ENCODE peak calls at places on chromosome 20, in four cellular contexts. N is A549, S is IMR-90, D is HEK293T. T is an unnamed sample.

GRCh38 chr20:12970372-12970821 is 38.4 kb upstream of the SPTLC3 start:
- DNase-seq in N (peak), S (peak), D (peak), T (no peak)

GRCh38 chr20:5835234-5835845 is 85.1 kb downstream of the SHLD1 start:
- DNase-seq in N (peak), S (peak), D (no peak), T (no peak)

GRCh38 chr20:16412896-16413295 is 160.4 kb downstream of the KIF16B start:
- DNase-seq in N (no peak), S (no peak), D (no peak), T (no peak)

GRCh38 chr20:58852559-58853271 is at the start of gene GNAS:
- DNase-seq in N (peak), S (peak), D (no peak), T (peak)

GRCh38 chr20:1467082-1467354 is 369 bp upstream of the NSFL1C start:
- DNase-seq in N (no peak), S (no peak), D (no peak), T (no peak)

GRCh38 chr20:36050436-36051317 is 82.3 kb downstream of the CNBD2 start:
- DNase-seq in N (peak), S (peak), D (peak), T (peak)

GRCh38 chr20:48972816-48973215 is 51.3 kb downstream of the ARFGEF2 start:
- DNase-seq in N (no peak), S (no peak), D (no peak), T (no peak)

GRCh38 chr20:7926767-7927166 is 13.5 kb downstream of the HAO1 start:
- DNase-seq in N (peak), S (peak), D (no peak), T (no peak)

GRCh38 chr20:17621229-17621968 is 51.5 kb downstream of the DSTN start:
- DNase-seq in N (no peak), S (no peak), D (no peak), T (no peak)

GRCh38 chr20:50303573-50304500 is 113.2 kb downstream of the CEBPB start:
- DNase-seq in N (no peak), S (peak), D (no peak), T (peak)
- TF ChIP-seq BHLHE40 in N (no peak), S (no peak), D (no peak), T (no peak)

DNA sequence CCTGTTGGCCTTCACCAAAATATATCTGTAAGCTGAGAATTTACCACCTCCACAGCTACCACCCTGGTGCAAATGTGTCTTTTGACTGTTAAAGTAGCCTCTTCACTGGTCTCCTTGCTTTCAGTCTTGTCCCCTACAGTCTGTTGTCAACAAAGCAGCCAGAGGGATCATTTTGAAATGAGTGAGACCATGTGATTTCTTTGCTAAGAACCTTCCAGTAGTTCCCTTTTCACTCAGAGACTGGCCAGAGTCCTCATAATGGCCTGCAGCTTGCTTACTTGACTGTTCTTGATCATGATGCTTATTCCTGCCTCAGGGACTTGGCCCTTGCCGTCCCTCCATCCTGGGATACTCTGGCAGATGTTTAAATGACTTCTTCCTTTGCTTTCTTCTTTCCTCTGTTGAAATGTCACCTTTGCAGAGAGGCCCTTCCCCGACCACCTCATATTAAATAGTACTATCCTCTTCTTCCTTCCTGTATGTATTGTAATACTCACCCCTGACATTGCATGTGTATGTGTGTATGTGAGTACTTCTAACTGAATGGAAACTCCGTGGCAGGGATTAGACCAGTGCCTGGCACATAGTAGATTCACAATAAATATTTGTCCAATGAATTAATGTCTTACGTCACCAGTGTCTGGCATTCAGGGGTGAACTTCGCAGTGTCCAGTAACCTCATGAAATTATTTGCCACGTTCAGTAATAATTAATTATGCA is 5.0 kb downstream of the MANBAL start:
- DNase-seq in N (no peak), S (peak), D (no peak), T (no peak)
- TF ChIP-seq BHLHE40 in N (no peak), S (no peak), D (no peak), T (no peak)

DNA sequence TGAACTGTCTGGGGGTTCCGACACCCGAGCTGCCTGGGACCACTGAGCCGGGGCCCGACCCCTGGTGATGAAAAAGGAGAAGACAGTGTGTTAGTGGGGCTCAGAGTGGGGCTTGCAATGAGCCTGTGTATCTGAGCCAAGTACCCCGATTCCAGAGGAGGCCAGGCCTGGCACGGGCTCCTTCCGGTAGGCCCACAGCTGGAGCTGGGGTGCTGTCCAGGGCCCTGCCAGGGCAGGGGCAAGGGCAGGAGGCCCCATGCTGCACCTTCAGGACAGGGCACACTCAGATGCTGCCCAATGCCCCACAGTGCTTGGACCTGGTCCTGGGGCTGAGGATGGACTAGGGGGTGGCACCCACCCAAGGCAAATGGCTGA is 89.4 kb downstream of the TAF4 start:
- DNase-seq in N (no peak), S (no peak), D (no peak), T (no peak)
- TF ChIP-seq BHLHE40 in N (no peak), S (no peak), D (no peak), T (no peak)

GRCh38 chr20:54291339-54292060 is 83.6 kb downstream of the PFDN4 start:
- DNase-seq in N (no peak), S (no peak), D (no peak), T (no peak)

GRCh38 chr20:54293526-54293925 is 85.6 kb downstream of the PFDN4 start:
- DNase-seq in N (no peak), S (no peak), D (no peak), T (no peak)

GRCh38 chr20:54292186-54292585 is 84.3 kb downstream of the PFDN4 start:
- DNase-seq in N (no peak), S (peak), D (no peak), T (no peak)

GRCh38 chr20:54294094-54294493 is 86.2 kb downstream of the PFDN4 start:
- DNase-seq in N (no peak), S (no peak), D (no peak), T (no peak)

GRCh38 chr20:54290636-54291035 is 82.7 kb downstream of the PFDN4 start:
- DNase-seq in N (no peak), S (no peak), D (no peak), T (no peak)
- TF ChIP-seq BHLHE40 in N (no peak), S (no peak), D (no peak), T (no peak)

DNA sequence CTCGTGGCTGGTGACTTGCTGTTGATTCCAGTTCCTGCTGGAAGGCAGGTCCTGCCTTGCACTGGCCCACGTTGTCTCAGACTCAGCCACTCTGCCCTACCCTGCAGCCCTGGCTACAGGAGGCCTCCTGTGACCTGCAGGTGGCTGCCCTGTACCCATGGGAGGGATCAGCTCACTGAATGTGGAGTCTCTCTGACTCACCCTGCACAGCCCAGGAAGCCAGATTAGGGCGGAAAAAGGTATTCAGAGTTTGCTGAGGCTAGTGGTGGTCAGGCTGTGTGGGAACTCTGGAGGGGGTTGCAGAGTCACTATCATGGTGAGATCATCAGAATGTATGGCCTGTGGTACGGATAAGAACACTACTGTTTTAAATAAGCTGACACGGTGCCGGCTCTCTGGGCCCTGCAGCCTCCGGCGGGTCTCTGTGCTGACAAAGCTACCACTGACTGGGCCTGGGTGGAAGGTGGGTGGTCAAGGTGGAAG is 24.7 kb upstream of the PYGB start:
- DNase-seq in N (peak), S (peak), D (peak), T (peak)
- TF ChIP-seq BHLHE40 in N (no peak), S (peak), D (no peak), T (no peak)